ENCODE peak calls at places on chromosomes 7 and 10, in four cellular contexts. W is CD8-positive, alpha-beta T cell; N is CD4-positive, alpha-beta T cell; B is left ventricle myocardium inferior. F is an unnamed sample.

GRCh38 chr10:80260295-80261243 is 28.9 kb downstream of the MAT1A start:
- DNase-seq in N (no peak), W (peak; percentile 56), B (no peak), F (peak; percentile 37)

GRCh38 chr10:99556225-99556523 is 23.4 kb downstream of the NKX2-3 start:
- DNase-seq in B (no peak), N (no peak), W (no peak), F (no peak)

GRCh38 chr10:82924711-82925110 is 1049.7 kb downstream of the NRG3 start:
- DNase-seq in B (no peak), W (no peak), N (no peak), F (no peak)

GRCh38 chr10:58807631-58808024 is 295.0 kb downstream of the BICC1 start:
- DNase-seq in N (no peak), B (no peak), W (no peak), F (no peak)

GRCh38 chr7:73451780-73452398 is 18.3 kb downstream of the FZD9 start:
- DNase-seq in W (no peak), N (no peak), B (no peak), F (no peak)

GRCh38 chr10:5892007-5892406 is 2.0 kb downstream of the FBH1 start:
- DNase-seq in W (no peak), N (no peak), B (no peak), F (no peak)

GRCh38 chr7:80941206-80941758 is 22.4 kb upstream of the SEMA3C start:
- DNase-seq in B (no peak), N (no peak), W (no peak), F (no peak)

GRCh38 chr10:89853796-89854195 is 152.4 kb downstream of the KIF20B start:
- DNase-seq in B (no peak), W (no peak), N (no peak), F (peak; percentile 31)

GRCh38 chr7:106870983-106871410 is 5.9 kb downstream of the PIK3CG start:
- DNase-seq in W (no peak), N (no peak), B (no peak), F (no peak)

GRCh38 chr10:132647424-132647823 is 109.8 kb downstream of the INPP5A start:
- DNase-seq in B (no peak), N (no peak), W (no peak), F (no peak)

GRCh38 chr10:35415505-35415904 is 79.2 kb downstream of the CCNY start:
- DNase-seq in N (no peak), W (no peak), B (no peak), F (no peak)

GRCh38 chr7:113918946-113919345 is at the start of gene PPP1R3A:
- DNase-seq in B (no peak), N (no peak), W (no peak), F (no peak)
- TF ChIP-seq CTCF in B (peak; percentile 53), N (no peak), W (no peak), F (no peak)

GRCh38 chr7:15524077-15524476 is 37.7 kb downstream of the AGMO start:
- DNase-seq in N (no peak), B (no peak), W (no peak), F (no peak)

DNA sequence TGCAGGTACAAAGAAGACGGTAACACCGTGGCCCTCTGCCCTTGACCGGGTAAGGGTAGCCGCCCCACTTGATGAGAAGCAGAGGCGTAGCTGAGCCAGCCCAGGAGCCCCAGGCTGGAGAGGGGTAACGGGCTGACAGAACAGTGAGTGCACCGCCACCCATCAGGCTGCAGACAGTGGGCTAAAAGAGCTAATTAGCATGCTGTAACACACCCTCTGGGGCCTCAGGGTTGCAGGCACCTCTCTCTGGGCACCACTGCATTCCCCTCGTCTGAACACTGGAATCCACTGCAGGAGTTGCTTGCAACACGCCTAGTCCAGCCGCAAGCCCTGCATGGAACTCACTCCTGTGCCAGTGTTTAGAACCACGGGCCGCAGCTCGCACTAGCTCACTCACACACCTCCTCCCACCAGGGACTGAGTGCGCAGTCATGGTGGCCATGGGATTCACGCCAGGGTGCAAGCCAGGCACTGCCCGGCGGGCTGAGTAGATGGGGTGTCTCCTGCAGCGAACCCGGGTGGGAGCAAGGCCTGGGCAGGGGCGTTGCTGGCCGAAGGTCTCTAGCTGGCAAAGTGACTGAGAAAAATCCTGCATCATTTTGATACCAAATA is 36.1 kb downstream of the AGMO start:
- DNase-seq in B (no peak), W (no peak), N (no peak), F (no peak)
- TF ChIP-seq CTCF in B (no peak), W (no peak), N (no peak), F (no peak)

DNA sequence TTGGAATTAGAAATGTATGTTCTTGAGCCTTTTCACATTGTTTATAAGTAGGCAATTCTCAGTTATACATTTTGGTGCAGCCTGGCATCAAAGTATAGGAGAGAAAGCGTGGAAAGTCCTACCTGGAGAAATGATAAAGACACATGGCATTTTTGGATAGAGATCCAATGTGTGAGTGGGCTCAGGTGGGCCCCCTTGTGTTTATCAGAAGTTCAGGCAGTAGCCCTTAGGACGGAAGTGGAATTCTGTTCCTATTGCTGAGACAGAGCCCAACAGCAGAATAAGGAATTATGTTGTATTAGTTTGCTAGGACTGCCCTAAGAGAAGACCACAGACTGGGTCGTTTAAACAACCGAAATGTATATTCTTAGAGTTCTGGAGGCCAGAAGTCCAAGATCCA is 85.2 kb upstream of the AMPH start:
- DNase-seq in W (no peak), N (no peak), B (no peak), F (no peak)
- TF ChIP-seq CTCF in W (no peak), N (no peak), B (no peak), F (no peak)

GRCh38 chr7:25720427-25720826 is 431.6 kb upstream of the NFE2L3 start:
- DNase-seq in N (no peak), W (no peak), B (no peak), F (no peak)
- TF ChIP-seq CTCF in N (no peak), W (no peak), B (peak; percentile 51), F (peak; percentile 23)

GRCh38 chr10:7417103-7417623 is 6.3 kb upstream of the SFMBT2 start:
- DNase-seq in B (no peak), N (no peak), W (no peak), F (no peak)
- TF ChIP-seq CTCF in B (peak; percentile 74), N (peak; percentile 77), W (peak; percentile 81), F (peak; percentile 41)

GRCh38 chr10:114207349-114207748 is 28.2 kb downstream of the TDRD1 start:
- DNase-seq in B (no peak), N (no peak), W (no peak), F (no peak)

GRCh38 chr10:114212153-114212552 is 26.9 kb upstream of the VWA2 start:
- DNase-seq in N (no peak), W (no peak), B (no peak), F (no peak)

GRCh38 chr10:114206902-114207301 is 27.7 kb downstream of the TDRD1 start:
- DNase-seq in W (no peak), N (no peak), B (no peak), F (no peak)

GRCh38 chr10:114208351-114208750 is 29.2 kb downstream of the TDRD1 start:
- DNase-seq in N (no peak), B (no peak), W (no peak), F (no peak)
- TF ChIP-seq CTCF in N (no peak), B (no peak), W (no peak), F (no peak)

DNA sequence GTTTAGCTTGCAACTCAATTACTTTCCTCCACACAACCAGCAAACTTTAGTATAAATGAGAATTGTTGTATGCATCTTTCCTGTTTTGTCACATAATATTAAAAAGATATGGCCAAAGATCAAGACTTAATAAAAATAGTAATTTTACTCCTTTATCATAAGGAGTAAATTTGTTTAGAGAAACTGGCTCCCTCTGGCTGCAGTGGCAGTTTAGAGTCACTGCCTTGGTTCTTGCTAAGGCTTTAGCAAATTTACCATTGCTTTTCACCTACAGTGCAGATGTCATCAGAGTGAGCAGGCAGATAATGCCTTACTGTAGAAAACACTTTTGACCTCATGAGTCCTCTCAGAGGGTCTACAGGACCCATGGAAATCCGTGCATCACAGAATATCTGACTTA is 2.6 kb downstream of the PRPF18 start:
- DNase-seq in N (no peak), W (no peak), B (no peak), F (no peak)
- TF ChIP-seq CTCF in N (no peak), W (no peak), B (no peak), F (no peak)

GRCh38 chr7:101814081-101814995 is 3.1 kb upstream of the CUX1 start:
- DNase-seq in N (peak; percentile 32), B (peak; percentile 51), W (peak; percentile 78), F (peak; percentile 40)

GRCh38 chr7:101814996-101815825 is 2.2 kb upstream of the CUX1 start:
- DNase-seq in B (peak; percentile 29), N (peak; percentile 58), W (peak; percentile 83), F (peak; percentile 71)

GRCh38 chr7:101816499-101817030 is 861 bp upstream of the CUX1 start:
- DNase-seq in W (no peak), B (peak; percentile 51), N (peak; percentile 7), F (peak; percentile 28)

GRCh38 chr7:101817031-101817929 is at the start of gene CUX1:
- DNase-seq in B (no peak), W (peak; percentile 61), N (peak; percentile 8), F (peak; percentile 30)

DNA sequence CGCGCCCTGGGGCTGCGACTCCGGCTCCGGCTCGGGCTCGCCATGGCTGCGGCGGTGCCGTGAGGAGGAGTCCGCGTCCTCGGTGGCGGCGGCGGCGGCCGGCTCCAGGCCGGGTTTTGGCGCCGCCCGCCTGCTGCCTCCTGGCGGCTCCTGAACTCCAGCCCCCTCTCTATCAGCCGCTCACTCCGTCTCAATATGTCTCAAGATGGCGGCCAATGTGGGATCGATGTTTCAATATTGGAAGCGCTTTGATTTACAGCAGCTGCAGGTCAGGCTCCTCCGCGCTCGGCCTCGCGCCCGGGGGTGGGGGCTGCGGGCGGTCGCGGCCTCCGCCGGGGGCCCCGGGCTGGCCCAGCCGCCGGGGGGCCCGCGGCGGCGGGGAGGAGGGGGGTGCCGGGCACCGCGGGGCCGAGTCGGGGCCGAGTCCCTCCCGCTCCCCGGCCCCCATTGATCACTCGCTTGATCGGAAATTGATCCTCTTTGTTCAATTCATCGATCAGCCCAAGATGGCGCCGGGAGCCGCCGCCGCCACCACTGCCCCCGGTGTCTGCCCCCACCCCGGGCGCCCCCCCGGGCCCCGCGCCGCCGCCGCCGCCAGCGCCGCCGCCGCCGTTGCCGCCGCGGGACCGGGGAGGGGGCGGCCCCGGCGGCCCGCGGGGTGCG is 1.5 kb upstream of the CUX1 start:
- DNase-seq in B (peak; percentile 80), N (peak; percentile 64), W (peak; percentile 82), F (peak; percentile 65)
- TF ChIP-seq CTCF in B (peak; percentile 33), N (no peak), W (no peak), F (no peak)

F was measured in progenitor cell of endocrine pancreas.